ENCODE peak calls at places on chromosomes 11 and 22, in five cellular contexts. U is IMR-90, C is A549, W is left lung, A is stomach. F is an unnamed sample. For H3K4me1, the result is how much of the 10 kb centered on the place peaks cover.

GRCh38 chr22:19637405-19638281 is 76.7 kb upstream of the SEPTIN5 start:
- DNase-seq in W (no peak), C (no peak), A (no peak), U (no peak), F (no peak)

GRCh38 chr11:111307472-111308108 is 9.2 kb downstream of the POU2AF3 start:
- DNase-seq in W (no peak), C (no peak), U (no peak), A (no peak), F (no peak)

GRCh38 chr22:21015051-21016006 is at the start of gene P2RX6:
- DNase-seq in W (peak), C (no peak), A (no peak), U (peak), F (no peak)

GRCh38 chr11:70547821-70548670 is 149.7 kb downstream of the CTTN start:
- DNase-seq in U (no peak), W (no peak), C (no peak), A (peak), F (no peak)

GRCh38 chr22:48853627-48854240 is 973.9 kb downstream of the BRD1 start:
- DNase-seq in C (no peak), W (no peak), A (no peak), U (no peak), F (no peak)

GRCh38 chr22:28909375-28909774 is 26.0 kb downstream of the ZNRF3 start:
- DNase-seq in A (no peak), C (no peak), U (peak), W (no peak), F (no peak)

GRCh38 chr11:10565493-10565892 is 3.0 kb downstream of the LYVE1 start:
- DNase-seq in W (no peak), A (no peak), U (no peak), C (no peak), F (no peak)

GRCh38 chr11:659532-660085 is 22.5 kb downstream of the DRD4 start:
- DNase-seq in W (no peak), A (no peak), C (no peak), U (no peak), F (no peak)

GRCh38 chr11:12274558-12275197 is 102.7 kb upstream of the PARVA start:
- DNase-seq in U (peak), C (no peak), A (no peak), W (no peak), F (peak)

GRCh38 chr22:34105461-34106062 is 185.3 kb upstream of the LARGE1 start:
- DNase-seq in A (peak), C (peak), U (no peak), W (no peak), F (no peak)

GRCh38 chr11:72821221-72821919 is 7.2 kb downstream of the ATG16L2 start:
- DNase-seq in U (no peak), W (peak), A (peak), C (no peak), F (no peak)

GRCh38 chr11:128825050-128825806 is 41.9 kb downstream of the KCNJ1 start:
- DNase-seq in W (no peak), U (no peak), C (no peak), A (no peak), F (no peak)

GRCh38 chr11:64284048-64284961 is at the start of gene BAD:
- DNase-seq in A (peak), U (peak), W (peak), C (peak), F (peak)

GRCh38 chr11:7098235-7098832 is 9.5 kb downstream of the RBMXL2 start:
- DNase-seq in C (peak), U (peak), A (no peak), W (no peak), F (no peak)

GRCh38 chr11:10655931-10656576 is 37.5 kb downstream of the IRAG1 start:
- DNase-seq in U (no peak), W (no peak), C (no peak), A (no peak), F (no peak)

GRCh38 chr11:78209478-78209877 is 20.8 kb downstream of the USP35 start:
- DNase-seq in U (no peak), A (no peak), W (no peak), C (no peak), F (peak)

GRCh38 chr11:118975771-118976709 is 4.5 kb downstream of the FOXR1 start:
- DNase-seq in C (no peak), A (no peak), U (no peak), W (no peak), F (no peak)

GRCh38 chr11:9574806-9575530 is 1.5 kb downstream of the WEE1 start:
- DNase-seq in U (peak), C (peak), W (peak), A (peak), F (peak)

GRCh38 chr22:50473855-50474671 is 772 bp downstream of the SBF1 start:
- DNase-seq in A (peak), C (no peak), W (peak), U (peak), F (no peak)

GRCh38 chr22:28375761-28376534 is 303.7 kb downstream of the TTC28 start:
- DNase-seq in A (no peak), U (peak), W (no peak), C (no peak), F (no peak)

GRCh38 chr11:77865805-77866204 is 44.9 kb downstream of the AAMDC start:
- DNase-seq in U (peak), W (no peak), C (no peak), A (no peak), F (no peak)

GRCh38 chr11:34460335-34460734 is 21.6 kb downstream of the CAT start:
- DNase-seq in W (no peak), U (no peak), C (no peak), A (no peak), F (no peak)

GRCh38 chr22:25130462-25130861 is 69.2 kb upstream of the CRYBB3 start:
- DNase-seq in W (no peak), U (no peak), A (no peak), C (no peak), F (no peak)

GRCh38 chr22:25127274-25127673 is 72.4 kb upstream of the CRYBB3 start:
- DNase-seq in W (no peak), A (no peak), C (no peak), U (no peak), F (no peak)

GRCh38 chr22:25134451-25134850 is 65.2 kb upstream of the CRYBB3 start:
- DNase-seq in A (no peak), C (no peak), W (no peak), U (no peak), F (no peak)

GRCh38 chr22:25134028-25134427 is 65.6 kb upstream of the CRYBB3 start:
- DNase-seq in A (peak), U (no peak), C (no peak), W (no peak), F (no peak)

DNA sequence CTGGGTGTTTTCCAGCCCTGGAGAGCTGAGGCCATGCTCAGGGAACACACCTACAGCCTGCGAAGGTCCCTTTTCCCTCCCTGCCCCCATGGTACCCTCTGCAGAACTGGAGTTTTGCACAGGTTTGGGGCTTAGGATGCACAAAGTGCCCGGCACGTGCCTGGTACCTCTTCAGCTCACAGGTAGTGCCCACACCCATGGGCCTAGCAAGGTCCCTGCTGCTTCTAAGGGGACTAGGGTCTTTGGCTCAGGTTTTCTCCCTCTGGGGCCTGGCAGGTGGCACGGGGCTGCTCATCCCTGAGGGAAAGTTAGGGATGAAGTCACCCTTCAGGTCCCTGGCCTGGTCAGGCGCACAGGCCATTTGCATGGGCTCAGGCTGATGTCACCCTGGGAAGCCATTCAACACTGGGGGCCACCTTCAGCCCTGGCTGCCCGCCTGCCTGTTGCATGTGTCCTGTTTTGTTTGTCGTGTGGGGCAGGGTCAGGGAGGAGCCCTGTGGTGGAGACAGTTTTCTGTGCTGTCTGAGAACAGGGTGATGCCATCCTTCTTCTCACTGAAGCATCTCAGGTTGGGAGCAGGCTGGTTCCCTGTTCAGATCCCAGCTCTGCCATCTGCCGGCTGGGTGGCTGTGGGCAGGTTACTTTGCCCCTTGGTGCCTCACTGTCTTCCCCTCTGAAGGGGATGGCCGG is 68.3 kb upstream of the CRYBB3 start:
- DNase-seq in C (no peak), W (no peak), U (no peak), A (no peak), F (no peak)
- H3K4me1 ChIP-seq in C (under half), W (half or more), U (under half), A (half or more), F (under half)

DNA sequence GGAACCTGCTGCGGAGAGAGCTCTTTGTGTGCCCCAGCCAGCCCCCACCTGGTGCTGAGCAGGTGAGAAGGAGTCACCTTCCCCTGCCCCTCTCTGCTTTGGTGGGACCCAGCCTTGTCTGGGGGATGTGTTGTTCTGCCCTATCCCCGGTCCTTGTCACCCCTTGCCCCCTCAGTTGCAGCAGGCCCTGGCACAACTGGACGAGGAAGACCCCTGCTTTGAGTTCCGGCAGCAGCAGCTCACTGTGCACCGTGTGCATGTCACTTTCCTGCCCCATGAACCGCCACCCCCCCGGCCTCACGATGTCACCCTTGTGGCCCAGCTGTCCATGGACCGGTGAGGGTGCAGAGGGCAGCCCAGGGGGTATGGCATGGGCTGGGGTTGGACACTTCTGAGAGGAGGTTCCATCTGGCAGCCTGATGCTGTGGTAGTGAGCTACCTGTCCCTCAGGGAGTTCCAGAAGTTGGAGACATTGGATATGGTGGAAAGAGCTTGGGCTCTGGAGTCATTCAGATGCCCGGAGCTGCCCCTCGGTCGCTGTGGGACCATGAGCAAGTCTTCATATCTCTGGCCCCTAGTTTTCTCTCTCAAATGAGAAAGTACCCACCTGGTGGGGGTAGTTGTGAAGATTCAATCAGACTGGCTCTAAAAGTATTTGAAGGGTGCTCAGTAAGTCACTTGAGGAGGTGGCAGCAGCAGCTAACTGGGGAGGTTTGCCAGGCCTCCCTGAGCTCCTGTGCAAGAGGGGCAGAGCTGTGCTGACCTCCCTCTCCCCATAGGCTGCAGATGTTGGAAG is 4.3 kb downstream of the LARGE2 start:
- DNase-seq in C (no peak), W (peak), U (no peak), A (no peak), F (peak)
- H3K4me1 ChIP-seq in C (under half), W (under half), U (under half), A (under half), F (under half)

DNA sequence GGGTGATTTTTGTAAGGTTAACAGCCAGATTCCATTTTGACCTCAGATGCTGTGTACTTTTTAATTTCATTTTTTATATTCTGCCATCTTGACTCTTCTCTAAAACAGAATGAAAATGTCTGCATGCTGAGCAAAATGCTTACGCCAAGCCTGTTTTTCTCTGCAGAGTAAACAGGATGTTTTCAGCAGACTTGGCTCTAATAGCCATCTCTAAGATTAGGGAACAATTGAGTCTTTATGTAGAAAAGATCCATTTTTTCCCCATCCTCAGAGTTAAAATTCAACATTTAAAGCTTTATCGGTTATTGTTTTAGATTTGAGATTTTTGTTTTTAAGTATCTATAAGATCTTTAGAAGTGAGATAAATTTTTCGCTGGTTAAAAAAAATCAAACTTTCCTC is 17.7 kb upstream of the ADSL start:
- DNase-seq in A (no peak), C (no peak), W (no peak), U (no peak), F (no peak)
- H3K4me1 ChIP-seq in A (under half), C (under half), W (under half), U (under half), F (under half)

DNA sequence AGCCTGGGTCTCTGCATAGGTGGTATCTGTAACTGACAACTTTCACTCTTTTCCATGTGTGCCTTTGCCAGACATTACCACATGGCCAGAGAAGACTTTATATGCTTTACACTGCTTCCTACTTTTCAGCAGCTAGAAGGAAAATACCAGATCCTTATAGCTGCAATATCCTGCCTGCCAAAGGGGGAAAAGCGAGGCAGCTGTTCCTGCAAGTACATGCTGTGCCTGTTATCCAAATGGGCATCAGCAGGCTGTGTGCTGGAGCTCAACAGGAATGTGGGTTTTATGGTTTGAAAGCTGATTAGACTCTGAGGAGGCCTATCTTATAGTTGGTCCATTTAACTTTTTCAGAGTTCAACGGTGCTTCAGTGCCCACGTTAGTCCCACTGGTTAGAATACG is 547.1 kb downstream of the RAB38 start:
- DNase-seq in W (no peak), U (no peak), C (no peak), A (no peak), F (no peak)
- H3K4me1 ChIP-seq in W (under half), U (under half), C (under half), A (under half), F (under half)

DNA sequence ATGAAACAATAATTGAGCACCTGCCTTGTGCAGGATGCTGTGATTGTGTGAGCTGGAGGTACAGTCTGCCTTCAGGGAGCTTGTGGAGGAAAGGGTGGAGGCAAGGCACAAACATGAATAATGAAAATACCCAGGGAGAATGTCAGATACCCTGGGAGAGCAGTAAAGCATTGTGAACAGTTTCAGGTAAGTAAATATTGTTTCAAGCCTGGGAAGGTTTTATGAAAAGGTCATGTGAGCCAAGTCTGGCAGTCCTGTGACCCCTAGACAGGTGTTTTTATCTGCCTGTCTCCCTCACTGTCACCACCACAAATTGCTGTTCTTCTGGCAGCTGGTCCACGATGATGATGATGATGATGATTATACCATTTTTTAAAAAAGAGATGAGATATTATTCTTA is 32.0 kb downstream of the SPECC1L start:
- DNase-seq in W (no peak), C (no peak), U (no peak), A (no peak), F (no peak)
- H3K4me1 ChIP-seq in W (under half), C (under half), U (under half), A (half or more), F (under half)

F was measured in RWPE2.